ENCODE peak calls at places on chromosomes 12 and 14, in six cellular contexts. One of them, this sample, is unnamed. For H3K4me1, the result is how much of the 10 kb centered on the place peaks cover.

GRCh38 chr12:18859400-18859799 is 121.5 kb downstream of the CAPZA3 start:
- ATAC-seq in heart left ventricle: no peak
- ATAC-seq in Panc1: no peak
- ATAC-seq in HCT116: no peak
- ATAC-seq in body of pancreas: no peak
- ATAC-seq in GM12878: no peak
- ATAC-seq in this sample: no peak

GRCh38 chr14:64387738-64388532 is at the start of gene MTHFD1:
- ATAC-seq in heart left ventricle: peak
- ATAC-seq in Panc1: peak
- ATAC-seq in HCT116: peak
- ATAC-seq in body of pancreas: peak
- ATAC-seq in GM12878: peak
- ATAC-seq in this sample: peak

GRCh38 chr12:112282920-112283319 is 99.3 kb downstream of the HECTD4 start:
- ATAC-seq in heart left ventricle: no peak
- ATAC-seq in Panc1: no peak
- ATAC-seq in HCT116: no peak
- ATAC-seq in body of pancreas: no peak
- ATAC-seq in GM12878: no peak
- ATAC-seq in this sample: no peak

GRCh38 chr12:110669193-110669502 is 19.8 kb downstream of the HVCN1 start:
- ATAC-seq in heart left ventricle: no peak
- ATAC-seq in Panc1: no peak
- ATAC-seq in HCT116: no peak
- ATAC-seq in body of pancreas: no peak
- ATAC-seq in GM12878: peak
- ATAC-seq in this sample: no peak

GRCh38 chr12:105955608-105955931 is 183.2 kb downstream of the NUAK1 start:
- ATAC-seq in heart left ventricle: no peak
- ATAC-seq in Panc1: no peak
- ATAC-seq in HCT116: no peak
- ATAC-seq in body of pancreas: no peak
- ATAC-seq in GM12878: no peak
- ATAC-seq in this sample: no peak

GRCh38 chr14:37595809-37596595 is 573 bp downstream of the TTC6 start:
- ATAC-seq in heart left ventricle: peak
- ATAC-seq in Panc1: no peak
- ATAC-seq in HCT116: peak
- ATAC-seq in body of pancreas: peak
- ATAC-seq in GM12878: peak
- ATAC-seq in this sample: no peak

GRCh38 chr12:44574586-44574985 is 301.5 kb downstream of the NELL2 start:
- ATAC-seq in heart left ventricle: no peak
- ATAC-seq in Panc1: no peak
- ATAC-seq in HCT116: no peak
- ATAC-seq in body of pancreas: no peak
- ATAC-seq in GM12878: no peak
- ATAC-seq in this sample: no peak

GRCh38 chr12:113327000-113327399 is 7.9 kb downstream of the SLC8B1 start:
- ATAC-seq in heart left ventricle: peak
- ATAC-seq in Panc1: no peak
- ATAC-seq in HCT116: peak
- ATAC-seq in body of pancreas: no peak
- ATAC-seq in GM12878: peak
- ATAC-seq in this sample: no peak

GRCh38 chr14:66543996-66544395 is 36.0 kb downstream of the GPHN start:
- ATAC-seq in heart left ventricle: no peak
- ATAC-seq in Panc1: no peak
- ATAC-seq in HCT116: no peak
- ATAC-seq in body of pancreas: no peak
- ATAC-seq in GM12878: no peak
- ATAC-seq in this sample: no peak

GRCh38 chr12:102816816-102817434 is 100.1 kb downstream of the PAH start:
- ATAC-seq in heart left ventricle: no peak
- ATAC-seq in Panc1: no peak
- ATAC-seq in HCT116: peak
- ATAC-seq in body of pancreas: peak
- ATAC-seq in GM12878: peak
- ATAC-seq in this sample: no peak

GRCh38 chr12:9341260-9341585 is 133.0 kb upstream of the PZP start:
- ATAC-seq in heart left ventricle: no peak
- ATAC-seq in Panc1: no peak
- ATAC-seq in HCT116: no peak
- ATAC-seq in body of pancreas: no peak
- ATAC-seq in GM12878: no peak
- ATAC-seq in this sample: no peak

GRCh38 chr14:64696355-64696844 is 7.8 kb upstream of the PLEKHG3 start:
- ATAC-seq in heart left ventricle: peak
- ATAC-seq in Panc1: no peak
- ATAC-seq in HCT116: no peak
- ATAC-seq in body of pancreas: peak
- ATAC-seq in GM12878: no peak
- ATAC-seq in this sample: peak

GRCh38 chr12:23731493-23731892 is 218.0 kb downstream of the SOX5 start:
- ATAC-seq in heart left ventricle: no peak
- ATAC-seq in Panc1: no peak
- ATAC-seq in HCT116: no peak
- ATAC-seq in body of pancreas: no peak
- ATAC-seq in GM12878: no peak
- ATAC-seq in this sample: no peak

GRCh38 chr12:113961921-113962710 is 4.0 kb downstream of the RBM19 start:
- ATAC-seq in heart left ventricle: no peak
- ATAC-seq in Panc1: no peak
- ATAC-seq in HCT116: no peak
- ATAC-seq in body of pancreas: no peak
- ATAC-seq in GM12878: peak
- ATAC-seq in this sample: no peak

GRCh38 chr12:84719997-84720396 is 192.6 kb downstream of the SLC6A15 start:
- ATAC-seq in heart left ventricle: no peak
- ATAC-seq in Panc1: no peak
- ATAC-seq in HCT116: no peak
- ATAC-seq in body of pancreas: no peak
- ATAC-seq in GM12878: no peak
- ATAC-seq in this sample: no peak

GRCh38 chr12:57460457-57461325 is 1.1 kb downstream of the GLI1 start:
- ATAC-seq in heart left ventricle: no peak
- ATAC-seq in Panc1: no peak
- ATAC-seq in HCT116: no peak
- ATAC-seq in body of pancreas: no peak
- ATAC-seq in GM12878: peak
- ATAC-seq in this sample: no peak

GRCh38 chr14:95490127-95490526 is 26.3 kb downstream of the SYNE3 start:
- ATAC-seq in heart left ventricle: no peak
- ATAC-seq in Panc1: no peak
- ATAC-seq in HCT116: no peak
- ATAC-seq in body of pancreas: no peak
- ATAC-seq in GM12878: no peak
- ATAC-seq in this sample: no peak

GRCh38 chr12:75322464-75322863 is 7.7 kb downstream of the CAPS2 start:
- ATAC-seq in heart left ventricle: no peak
- ATAC-seq in Panc1: no peak
- ATAC-seq in HCT116: no peak
- ATAC-seq in body of pancreas: no peak
- ATAC-seq in GM12878: no peak
- ATAC-seq in this sample: no peak

GRCh38 chr12:107973950-107974349 is 155.1 kb upstream of the WSCD2 start:
- ATAC-seq in heart left ventricle: no peak
- ATAC-seq in Panc1: no peak
- ATAC-seq in HCT116: no peak
- ATAC-seq in body of pancreas: no peak
- ATAC-seq in GM12878: no peak
- ATAC-seq in this sample: no peak

GRCh38 chr12:101782544-101782855 is 43.2 kb upstream of the SYCP3 start:
- ATAC-seq in heart left ventricle: no peak
- ATAC-seq in Panc1: no peak
- ATAC-seq in HCT116: no peak
- ATAC-seq in body of pancreas: no peak
- ATAC-seq in GM12878: no peak
- ATAC-seq in this sample: no peak

GRCh38 chr14:75341639-75342038 is 63.0 kb downstream of the FOS start:
- ATAC-seq in heart left ventricle: peak
- ATAC-seq in Panc1: no peak
- ATAC-seq in HCT116: no peak
- ATAC-seq in body of pancreas: no peak
- ATAC-seq in GM12878: no peak
- ATAC-seq in this sample: peak

GRCh38 chr12:86256169-86256568 is at the start of gene MGAT4C:
- ATAC-seq in heart left ventricle: peak
- ATAC-seq in Panc1: no peak
- ATAC-seq in HCT116: no peak
- ATAC-seq in body of pancreas: no peak
- ATAC-seq in GM12878: no peak
- ATAC-seq in this sample: no peak

GRCh38 chr14:88613552-88614010 is 50.7 kb downstream of the ZC3H14 start:
- ATAC-seq in heart left ventricle: peak
- ATAC-seq in Panc1: no peak
- ATAC-seq in HCT116: no peak
- ATAC-seq in body of pancreas: peak
- ATAC-seq in GM12878: peak
- ATAC-seq in this sample: no peak

GRCh38 chr12:1935700-1936378 is 17.4 kb upstream of the CACNA2D4 start:
- ATAC-seq in heart left ventricle: peak
- ATAC-seq in Panc1: no peak
- ATAC-seq in HCT116: no peak
- ATAC-seq in body of pancreas: peak
- ATAC-seq in GM12878: no peak
- ATAC-seq in this sample: no peak

GRCh38 chr12:1936406-1937320 is 18.2 kb upstream of the CACNA2D4 start:
- ATAC-seq in heart left ventricle: peak
- ATAC-seq in Panc1: peak
- ATAC-seq in HCT116: no peak
- ATAC-seq in body of pancreas: peak
- ATAC-seq in GM12878: no peak
- ATAC-seq in this sample: peak

GRCh38 chr12:1939316-1939715 is 20.9 kb upstream of the CACNA2D4 start:
- ATAC-seq in heart left ventricle: no peak
- ATAC-seq in Panc1: no peak
- ATAC-seq in HCT116: no peak
- ATAC-seq in body of pancreas: no peak
- ATAC-seq in GM12878: no peak
- ATAC-seq in this sample: no peak

GRCh38 chr12:1939745-1940607 is 21.5 kb upstream of the CACNA2D4 start:
- ATAC-seq in heart left ventricle: peak
- ATAC-seq in Panc1: peak
- ATAC-seq in HCT116: peak
- ATAC-seq in body of pancreas: peak
- ATAC-seq in GM12878: peak
- ATAC-seq in this sample: peak

GRCh38 chr12:1937481-1938224 is 19.2 kb upstream of the CACNA2D4 start:
- ATAC-seq in heart left ventricle: no peak
- ATAC-seq in Panc1: no peak
- ATAC-seq in HCT116: no peak
- ATAC-seq in body of pancreas: no peak
- ATAC-seq in GM12878: no peak
- ATAC-seq in this sample: no peak
- H3K4me1 ChIP-seq in heart left ventricle: under half
- H3K4me1 ChIP-seq in Panc1: under half
- H3K4me1 ChIP-seq in HCT116: under half
- H3K4me1 ChIP-seq in body of pancreas: under half
- H3K4me1 ChIP-seq in GM12878: under half
- H3K4me1 ChIP-seq in this sample: half or more

GRCh38 chr12:49417558-49417957 is 50.3 kb downstream of the SPATS2 start:
- ATAC-seq in heart left ventricle: no peak
- ATAC-seq in Panc1: no peak
- ATAC-seq in HCT116: no peak
- ATAC-seq in body of pancreas: no peak
- ATAC-seq in GM12878: no peak
- ATAC-seq in this sample: no peak

GRCh38 chr12:49415426-49416040 is 48.3 kb downstream of the SPATS2 start:
- ATAC-seq in heart left ventricle: no peak
- ATAC-seq in Panc1: no peak
- ATAC-seq in HCT116: no peak
- ATAC-seq in body of pancreas: no peak
- ATAC-seq in GM12878: no peak
- ATAC-seq in this sample: no peak

GRCh38 chr12:49413796-49414195 is 46.5 kb downstream of the SPATS2 start:
- ATAC-seq in heart left ventricle: no peak
- ATAC-seq in Panc1: no peak
- ATAC-seq in HCT116: no peak
- ATAC-seq in body of pancreas: no peak
- ATAC-seq in GM12878: no peak
- ATAC-seq in this sample: no peak

GRCh38 chr12:49414364-49414763 is 47.1 kb downstream of the SPATS2 start:
- ATAC-seq in heart left ventricle: no peak
- ATAC-seq in Panc1: no peak
- ATAC-seq in HCT116: no peak
- ATAC-seq in body of pancreas: no peak
- ATAC-seq in GM12878: no peak
- ATAC-seq in this sample: no peak

DNA sequence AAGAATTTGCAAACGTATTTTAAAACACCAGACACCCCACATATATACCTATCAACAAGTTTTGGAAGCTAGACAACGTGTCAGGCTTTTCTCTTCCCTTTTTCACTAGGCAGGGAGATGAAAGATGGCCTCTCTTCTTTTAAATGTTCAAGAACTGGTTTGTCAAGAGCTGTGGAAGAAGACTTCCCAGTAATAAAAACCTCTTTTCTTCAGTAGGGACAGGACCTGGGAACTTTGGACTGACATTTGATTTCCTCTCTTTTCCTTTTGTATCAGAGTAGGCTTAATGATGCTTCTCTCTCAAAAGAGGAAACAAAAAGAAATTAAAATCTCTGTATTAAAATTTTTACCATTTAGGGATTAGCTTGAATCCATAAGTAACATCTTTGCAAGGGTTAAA is 49.6 kb downstream of the SPATS2 start:
- ATAC-seq in heart left ventricle: no peak
- ATAC-seq in Panc1: no peak
- ATAC-seq in HCT116: no peak
- ATAC-seq in body of pancreas: no peak
- ATAC-seq in GM12878: no peak
- ATAC-seq in this sample: no peak
- H3K4me1 ChIP-seq in heart left ventricle: under half
- H3K4me1 ChIP-seq in Panc1: under half
- H3K4me1 ChIP-seq in HCT116: under half
- H3K4me1 ChIP-seq in body of pancreas: under half
- H3K4me1 ChIP-seq in GM12878: under half
- H3K4me1 ChIP-seq in this sample: under half

DNA sequence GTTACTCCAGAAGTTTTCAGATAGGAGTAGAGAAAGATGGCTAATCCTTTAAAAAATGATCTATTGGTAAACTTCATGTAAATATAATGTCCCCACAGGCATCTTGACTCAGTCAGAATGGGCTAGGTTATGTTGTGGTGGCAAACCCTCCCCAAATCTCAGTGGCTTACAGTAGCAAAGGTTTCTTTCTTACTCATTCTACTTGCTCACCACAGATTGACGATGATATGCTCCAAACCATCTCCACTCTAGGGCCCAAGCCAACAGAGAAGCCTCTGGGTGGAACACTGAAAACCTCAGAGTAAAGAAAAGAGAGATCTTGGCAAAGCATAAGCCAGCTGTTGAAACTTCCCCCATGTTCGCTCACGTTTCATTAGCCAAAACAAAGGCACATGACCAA is 146.4 kb downstream of the EMP1 start:
- ATAC-seq in heart left ventricle: no peak
- ATAC-seq in Panc1: no peak
- ATAC-seq in HCT116: no peak
- ATAC-seq in body of pancreas: no peak
- ATAC-seq in GM12878: no peak
- ATAC-seq in this sample: no peak
- H3K4me1 ChIP-seq in heart left ventricle: under half
- H3K4me1 ChIP-seq in Panc1: under half
- H3K4me1 ChIP-seq in HCT116: half or more
- H3K4me1 ChIP-seq in body of pancreas: under half
- H3K4me1 ChIP-seq in GM12878: under half
- H3K4me1 ChIP-seq in this sample: under half

GRCh38 chr14:99199854-99200653 is 71.9 kb downstream of the BCL11B start:
- ATAC-seq in heart left ventricle: peak
- ATAC-seq in Panc1: no peak
- ATAC-seq in HCT116: no peak
- ATAC-seq in body of pancreas: no peak
- ATAC-seq in GM12878: no peak
- ATAC-seq in this sample: no peak
- H3K4me1 ChIP-seq in heart left ventricle: under half
- H3K4me1 ChIP-seq in Panc1: under half
- H3K4me1 ChIP-seq in HCT116: under half
- H3K4me1 ChIP-seq in body of pancreas: under half
- H3K4me1 ChIP-seq in GM12878: under half
- H3K4me1 ChIP-seq in this sample: under half

This sample was measured in gastroesophageal sphincter.